ENCODE peak calls at places on chromosomes 2 and 18, in six cellular contexts. R, V, P, Q, I and G are unnamed samples.

GRCh38 chr2:28702415-28702859 is 49.2 kb upstream of the PPP1CB start:
- DNase-seq in R (no peak), V (no peak), P (no peak), Q (no peak), I (no peak), G (peak; percentile 53)

GRCh38 chr18:48997985-48998831 is 47.4 kb upstream of the SMAD7 start:
- DNase-seq in R (no peak), V (no peak), P (no peak), Q (no peak), I (peak; percentile 94), G (no peak)

GRCh38 chr2:70340921-70341765 is 39.3 kb upstream of the FAM136A start:
- DNase-seq in R (no peak), V (peak; percentile 36), P (no peak), Q (peak; percentile 46), I (no peak), G (no peak)

GRCh38 chr2:234690569-234691225 is 193.8 kb upstream of the ARL4C start:
- DNase-seq in R (no peak), V (no peak), P (no peak), Q (no peak), I (no peak), G (no peak)

GRCh38 chr2:105143467-105144127 is 97.9 kb upstream of the GPR45 start:
- DNase-seq in R (no peak), V (no peak), P (no peak), Q (peak; percentile 29), I (peak; percentile 71), G (peak; percentile 33)

GRCh38 chr2:16569401-16569800 is 96.2 kb downstream of the CYRIA start:
- DNase-seq in R (no peak), V (no peak), P (no peak), Q (no peak), I (no peak), G (no peak)

GRCh38 chr2:130778781-130779180 is 23.4 kb downstream of the AMER3 start:
- DNase-seq in R (no peak), V (no peak), P (no peak), Q (no peak), I (peak; percentile 11), G (no peak)

GRCh38 chr2:88061295-88061694 is 5.7 kb upstream of the KRCC1 start:
- DNase-seq in R (no peak), V (no peak), P (no peak), Q (no peak), I (no peak), G (no peak)

GRCh38 chr2:44779793-44780192 is 161.7 kb upstream of the SIX3 start:
- DNase-seq in R (no peak), V (no peak), P (no peak), Q (no peak), I (no peak), G (no peak)

GRCh38 chr2:219405451-219405850 is 12.7 kb upstream of the DES start:
- DNase-seq in R (no peak), V (no peak), P (no peak), Q (no peak), I (no peak), G (no peak)

GRCh38 chr18:59109375-59109774 is 30.3 kb upstream of the SEC11C start:
- DNase-seq in R (no peak), V (no peak), P (no peak), Q (no peak), I (no peak), G (no peak)

GRCh38 chr18:56615738-56616520 is 22.5 kb downstream of the TXNL1 start:
- DNase-seq in R (no peak), V (no peak), P (no peak), Q (peak; percentile 61), I (no peak), G (no peak)

GRCh38 chr18:59835656-59836379 is 64.0 kb upstream of the PMAIP1 start:
- DNase-seq in R (no peak), V (no peak), P (no peak), Q (no peak), I (no peak), G (no peak)

GRCh38 chr2:174630097-174630496 is 32.5 kb upstream of the WIPF1 start:
- DNase-seq in R (no peak), V (no peak), P (no peak), Q (no peak), I (no peak), G (no peak)

GRCh38 chr18:12838178-12838634 is 45.8 kb downstream of the PTPN2 start:
- DNase-seq in R (no peak), V (no peak), P (peak; percentile 60), Q (peak; percentile 86), I (peak; percentile 88), G (no peak)

GRCh38 chr2:86413296-86414085 is 27.7 kb upstream of the KDM3A start:
- DNase-seq in R (no peak), V (no peak), P (no peak), Q (no peak), I (no peak), G (no peak)

GRCh38 chr2:232973796-232974195 is 39.3 kb downstream of the NGEF start:
- DNase-seq in R (no peak), V (no peak), P (no peak), Q (no peak), I (no peak), G (no peak)

GRCh38 chr2:145751634-145752033 is 1231.7 kb upstream of the ZEB2 start:
- DNase-seq in R (no peak), V (no peak), P (no peak), Q (no peak), I (no peak), G (no peak)

GRCh38 chr2:240197439-240198139 is 57.1 kb upstream of the OTOS start:
- DNase-seq in R (no peak), V (no peak), P (peak; percentile 15), Q (no peak), I (no peak), G (no peak)

GRCh38 chr2:96470636-96471035 is 34.5 kb downstream of the NEURL3 start:
- DNase-seq in R (no peak), V (peak; percentile 63), P (peak; percentile 70), Q (peak; percentile 67), I (peak; percentile 87), G (no peak)

GRCh38 chr18:1499265-1499664 is 594.6 kb downstream of the ADCYAP1 start:
- DNase-seq in R (no peak), V (no peak), P (no peak), Q (no peak), I (no peak), G (no peak)

GRCh38 chr2:13006829-13007715 is 290.3 kb downstream of the TRIB2 start:
- DNase-seq in R (peak; percentile 40), V (peak; percentile 64), P (peak; percentile 68), Q (peak; percentile 50), I (no peak), G (peak; percentile 70)

GRCh38 chr2:98867539-98868309 is 68.3 kb downstream of the CRACDL start:
- DNase-seq in R (no peak), V (no peak), P (no peak), Q (no peak), I (no peak), G (no peak)

GRCh38 chr2:157733263-157733662 is 104.6 kb upstream of the ACVR1C start:
- DNase-seq in R (no peak), V (no peak), P (no peak), Q (no peak), I (no peak), G (no peak)

GRCh38 chr2:184680825-184681224 is 82.5 kb downstream of the ZNF804A start:
- DNase-seq in R (no peak), V (no peak), P (no peak), Q (no peak), I (no peak), G (no peak)

GRCh38 chr2:172427990-172428840 is 829 bp downstream of the ITGA6 start:
- DNase-seq in R (peak; percentile 34), V (peak; percentile 68), P (peak; percentile 73), Q (peak; percentile 77), I (peak; percentile 86), G (no peak)